ENCODE peak calls at places on chromosomes 7 and 10, in five cellular contexts. W is neural progenitor cell; K is naive thymus-derived CD4-positive, alpha-beta T cell; N is sigmoid colon; J is stomach. U is an unnamed sample.
A peak's percentile ranks its signal among the peaks of the same experiment; 100 is the strongest.

GRCh38 chr7:2109936-2110585 is 122.7 kb downstream of the MAD1L1 start:
- DNase-seq in N (no peak), W (no peak), J (peak; percentile 39), K (no peak), U (no peak)

GRCh38 chr10:485776-486572 is 203.5 kb downstream of the DIP2C start:
- DNase-seq in J (peak; percentile 23), K (no peak), W (no peak), N (peak; percentile 86), U (no peak)

GRCh38 chr10:132204781-132205473 is 18.2 kb downstream of the DPYSL4 start:
- DNase-seq in K (no peak), J (no peak), N (no peak), W (no peak), U (no peak)

GRCh38 chr10:75744242-75744641 is 312.8 kb downstream of the LRMDA start:
- DNase-seq in J (no peak), K (no peak), W (no peak), N (no peak), U (no peak)

GRCh38 chr10:77622822-77623410 is 14.7 kb downstream of the KCNMA1 start:
- DNase-seq in W (no peak), N (no peak), K (no peak), J (no peak), U (no peak)

GRCh38 chr10:17655567-17656146 is 11.7 kb downstream of the STAM start:
- DNase-seq in W (no peak), J (no peak), N (no peak), K (no peak), U (no peak)

GRCh38 chr10:121684276-121684675 is 86.0 kb upstream of the FGFR2 start:
- DNase-seq in K (no peak), J (no peak), N (no peak), W (no peak), U (no peak)

GRCh38 chr7:74026406-74027123 is 1.4 kb upstream of the ELN start:
- DNase-seq in J (peak; percentile 77), W (peak; percentile 76), N (peak; percentile 92), K (peak; percentile 34), U (peak; percentile 62)

GRCh38 chr7:55192718-55193117 is 172.4 kb upstream of the LANCL2 start:
- DNase-seq in J (no peak), N (no peak), W (no peak), K (no peak), U (no peak)

GRCh38 chr10:129415261-129416135 is 51.5 kb upstream of the MGMT start:
- DNase-seq in K (no peak), J (no peak), W (no peak), N (no peak), U (no peak)

GRCh38 chr7:69651101-69651590 is 52.9 kb downstream of the AUTS2 start:
- DNase-seq in J (no peak), W (no peak), N (no peak), K (no peak), U (no peak)

GRCh38 chr7:139159900-139160675 is 50.6 kb upstream of the ZC3HAV1 start:
- DNase-seq in N (no peak), J (no peak), W (no peak), K (no peak), U (no peak)

GRCh38 chr7:37281368-37282092 is 167.1 kb downstream of the ELMO1 start:
- DNase-seq in N (no peak), W (no peak), K (no peak), J (no peak), U (no peak)

GRCh38 chr7:24685706-24686105 is 71.6 kb downstream of the GSDME start:
- DNase-seq in W (no peak), J (no peak), K (no peak), N (no peak), U (no peak)

GRCh38 chr10:3123571-3124411 is 48.8 kb downstream of the PITRM1 start:
- DNase-seq in J (no peak), N (no peak), K (no peak), W (no peak), U (no peak)

DNA sequence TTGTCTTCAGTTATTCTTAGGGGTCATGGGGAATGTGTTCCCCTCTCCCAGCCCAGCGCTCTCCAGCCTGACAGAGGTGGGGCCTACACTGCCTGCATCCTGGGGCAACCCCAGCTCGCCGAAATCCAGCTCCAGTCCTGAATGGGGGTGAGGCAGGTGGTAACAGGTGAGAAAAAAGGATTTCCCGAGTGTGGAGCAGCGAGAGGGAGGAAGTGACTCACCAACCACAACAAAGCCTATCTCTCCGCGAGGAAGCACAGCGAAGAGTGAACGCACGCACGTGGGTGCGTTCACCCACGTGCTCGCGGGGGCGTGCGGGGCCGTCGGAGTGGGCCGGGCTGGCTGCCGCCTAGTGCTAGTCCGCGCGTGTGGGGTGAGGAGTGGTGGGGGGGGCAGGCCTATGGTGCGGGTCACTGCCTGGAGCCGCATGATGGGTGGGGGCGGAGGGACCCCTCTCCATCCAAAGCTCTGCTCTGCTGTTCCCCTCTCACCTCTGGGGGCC is 855 bp upstream of the PALD1 start:
- DNase-seq in W (peak; percentile 20), J (no peak), N (no peak), K (peak; percentile 79), U (no peak)
- H3K4me3 ChIP-seq in W (peak overlapping the region; percentile 91), J (peak overlapping the region; percentile 60), N (peak overlapping the region; percentile 57), K (peak overlapping the region; percentile 56), U (peak overlapping the region; percentile 75)

GRCh38 chr7:106127984-106128780 is 16.1 kb upstream of the SYPL1 start:
- DNase-seq in K (no peak), J (no peak), W (no peak), N (no peak), U (no peak)
- H3K4me1 ChIP-seq in K (peaks cover 8% of the 10 kb centered on the region), J (no peaks in the 10 kb centered on the region), W (no peaks in the 10 kb centered on the region), N (peaks cover 27% of the 10 kb centered on the region), U (no peaks in the 10 kb centered on the region)

GRCh38 chr7:98283127-98283886 is 1.8 kb downstream of the BRI3 start:
- DNase-seq in W (no peak), N (peak; percentile 77), K (no peak), J (peak; percentile 49), U (no peak)
- H3K4me3 ChIP-seq in W (peak overlapping the region; percentile 99), N (peak overlapping the region; percentile 100), K (peak overlapping the region; percentile 58), J (peak overlapping the region; percentile 84), U (no peak overlapping the region)

GRCh38 chr7:11703829-11704228 is 128.2 kb downstream of the THSD7A start:
- DNase-seq in K (no peak), W (no peak), N (no peak), J (no peak), U (no peak)
- H3K4me1 ChIP-seq in K (no peaks in the 10 kb centered on the region), W (peaks cover 6% of the 10 kb centered on the region), N (no peaks in the 10 kb centered on the region), J (no peaks in the 10 kb centered on the region), U (peaks cover 4% of the 10 kb centered on the region)

DNA sequence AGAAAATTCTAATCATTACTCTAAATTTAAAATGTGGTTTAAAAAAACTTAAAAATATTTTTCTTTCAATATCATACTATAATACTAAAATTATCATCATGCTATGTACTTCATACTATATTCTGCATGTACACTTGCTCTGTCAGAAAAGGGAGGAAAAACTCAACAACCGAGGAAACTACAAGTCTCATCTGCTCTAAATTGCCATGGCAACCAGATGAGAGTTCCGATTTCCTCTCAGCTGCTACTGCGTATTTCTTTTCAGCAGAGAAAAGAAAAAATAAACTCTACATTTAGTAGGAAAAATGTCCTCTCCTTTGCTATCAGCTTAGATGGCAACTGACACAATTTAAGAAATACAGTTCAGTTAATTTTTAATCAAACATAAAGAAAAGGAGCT is 178.9 kb downstream of the SRPK2 start:
- DNase-seq in K (peak; percentile 47), W (no peak), N (no peak), J (no peak), U (no peak)
- H3K4me3 ChIP-seq in K (no peak overlapping the region), W (no peak overlapping the region), N (no peak overlapping the region), J (no peak overlapping the region), U (no peak overlapping the region)

GRCh38 chr7:45108863-45109262 is 2.6 kb downstream of the TBRG4 start:
- DNase-seq in W (no peak), J (no peak), N (peak; percentile 43), K (no peak), U (no peak)

GRCh38 chr7:45104844-45105587 is 6.5 kb downstream of the TBRG4 start:
- DNase-seq in J (no peak), N (no peak), K (no peak), W (no peak), U (no peak)

GRCh38 chr7:45105588-45106188 is 5.8 kb downstream of the TBRG4 start:
- DNase-seq in N (no peak), K (no peak), J (no peak), W (no peak), U (no peak)

GRCh38 chr7:45106820-45107219 is 4.7 kb downstream of the TBRG4 start:
- DNase-seq in N (peak; percentile 25), W (no peak), K (no peak), J (no peak), U (no peak)

DNA sequence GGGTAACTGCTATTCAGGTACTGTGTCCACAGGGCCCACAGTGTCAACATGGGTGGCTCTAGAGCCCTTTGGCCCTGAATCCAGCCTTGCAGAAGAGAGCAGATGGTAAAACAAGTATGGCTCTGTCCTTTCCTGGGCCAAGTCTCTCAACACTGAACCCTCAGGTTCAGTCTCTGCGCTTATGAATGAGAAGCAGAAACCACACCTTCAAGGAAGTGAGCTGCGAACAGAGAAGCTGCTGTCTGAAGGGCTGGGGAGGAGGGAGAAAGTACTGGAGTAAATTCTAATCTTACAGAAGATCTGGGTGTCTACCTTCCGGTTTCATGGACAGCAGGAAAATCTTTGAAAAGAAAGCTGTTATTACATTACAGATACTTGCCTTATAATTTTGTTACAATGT is 4.1 kb downstream of the TBRG4 start:
- DNase-seq in K (no peak), N (no peak), W (no peak), J (no peak), U (no peak)
- H3K4me1 ChIP-seq in K (peaks cover 54% of the 10 kb centered on the region), N (peaks cover 40% of the 10 kb centered on the region), W (peaks cover 2% of the 10 kb centered on the region), J (peaks cover 39% of the 10 kb centered on the region), U (no peaks in the 10 kb centered on the region)

DNA sequence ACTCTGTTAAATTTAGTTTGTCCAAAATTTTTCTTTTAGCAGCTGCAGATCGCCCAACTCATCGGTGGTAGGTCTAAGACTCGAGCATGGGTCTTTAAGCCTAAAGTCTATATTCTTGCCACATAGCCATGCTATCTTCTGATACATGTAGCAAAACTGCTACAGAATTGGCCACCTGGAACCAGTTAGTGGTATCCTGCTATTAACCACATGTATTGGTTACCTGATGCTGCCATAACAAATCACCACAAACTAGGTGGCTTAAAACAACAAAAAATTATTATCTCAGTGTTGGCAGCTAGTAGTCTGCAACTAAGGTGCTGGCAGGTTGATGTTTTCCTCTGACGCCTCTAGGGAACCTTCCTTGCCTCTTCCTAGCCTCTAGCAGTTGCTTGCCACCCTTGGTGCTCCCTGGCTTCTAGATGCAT is 96.7 kb upstream of the PIK3CG start:
- DNase-seq in K (peak; percentile 15), W (no peak), J (no peak), N (no peak), U (no peak)
- H3K4me3 ChIP-seq in K (peak overlapping the region; percentile 36), W (no peak overlapping the region), J (no peak overlapping the region), N (no peak overlapping the region), U (no peak overlapping the region)

GRCh38 chr10:124689911-124690498 is 54.2 kb downstream of the FAM53B start:
- DNase-seq in N (no peak), W (no peak), J (no peak), K (no peak), U (no peak)
- H3K4me1 ChIP-seq in N (peaks cover 31% of the 10 kb centered on the region), W (peaks cover 21% of the 10 kb centered on the region), J (peaks cover 39% of the 10 kb centered on the region), K (peaks cover 16% of the 10 kb centered on the region), U (peaks cover 19% of the 10 kb centered on the region)